ENCODE peak calls at places on chromosome 22, in seven cellular contexts. D is CD8-positive, alpha-beta T cell; C is CD4-positive, alpha-beta memory T cell; T is lung; R is heart left ventricle; B is pancreas; J is HAP-1. V is an unnamed sample.

GRCh38 chr22:19419086-19419463 is 12.5 kb downstream of the HIRA start:
- DNase-seq in D (no peak), C (no peak), T (peak; percentile 33), R (no peak), B (no peak), J (no peak), V (no peak)

GRCh38 chr22:42813501-42813900 is 43.6 kb downstream of the ARFGAP3 start:
- DNase-seq in D (no peak), C (no peak), T (peak; percentile 11), R (no peak), B (no peak), J (no peak), V (no peak)

GRCh38 chr22:50062509-50063135 is 4.5 kb upstream of the TTLL8 start:
- DNase-seq in D (no peak), C (no peak), T (no peak), R (peak; percentile 17), B (no peak), J (no peak), V (no peak)

GRCh38 chr22:25013634-25014033 is 61.1 kb downstream of the KIAA1671 start:
- DNase-seq in D (no peak), C (no peak), T (no peak), R (peak; percentile 58), B (no peak), J (no peak), V (no peak)

GRCh38 chr22:42385691-42386090 is 46.5 kb downstream of the NFAM1 start:
- DNase-seq in D (no peak), C (no peak), T (no peak), R (no peak), B (peak; percentile 49), J (no peak), V (no peak)

GRCh38 chr22:42608481-42609361 is 6.0 kb downstream of the POLDIP3 start:
- DNase-seq in D (no peak), C (no peak), T (no peak), R (peak; percentile 24), B (no peak), J (no peak), V (no peak)

GRCh38 chr22:17235149-17235655 is 16.0 kb upstream of the ADA2 start:
- DNase-seq in D (no peak), C (no peak), T (no peak), R (no peak), B (no peak), J (peak; percentile 88), V (no peak)

GRCh38 chr22:50303848-50304527 is 3.5 kb downstream of the PLXNB2 start:
- DNase-seq in D (no peak), C (no peak), T (peak; percentile 67), R (no peak), B (no peak), J (no peak), V (no peak)

GRCh38 chr22:27986459-27986858 is 67.4 kb upstream of the PITPNB start:
- DNase-seq in D (no peak), C (no peak), T (no peak), R (no peak), B (no peak), J (no peak), V (no peak)

GRCh38 chr22:35961480-35961902 is 67.1 kb downstream of the RBFOX2 start:
- DNase-seq in D (no peak), C (no peak), T (peak; percentile 29), R (peak; percentile 68), B (no peak), J (peak; percentile 51), V (no peak)

GRCh38 chr22:28014141-28015055 is 95.3 kb upstream of the PITPNB start:
- DNase-seq in D (no peak), C (no peak), T (no peak), R (peak; percentile 19), B (peak; percentile 43), J (no peak), V (no peak)

GRCh38 chr22:30015846-30016245 is 64.4 kb upstream of the HORMAD2 start:
- DNase-seq in D (no peak), C (no peak), T (no peak), R (no peak), B (no peak), J (no peak), V (no peak)

GRCh38 chr22:50169774-50170341 is 673 bp upstream of the PANX2 start:
- DNase-seq in D (no peak), C (no peak), T (no peak), R (no peak), B (peak; percentile 72), J (peak; percentile 28), V (peak; percentile 62)

GRCh38 chr22:44363214-44363979 is 50.6 kb upstream of the SHISAL1 start:
- DNase-seq in D (no peak), C (no peak), T (peak; percentile 88), R (peak; percentile 97), B (peak; percentile 71), J (no peak), V (no peak)
- H3K4me1 ChIP-seq in D (no peaks in the 10 kb centered on the region), C (no peaks in the 10 kb centered on the region), T (peaks cover 4% of the 10 kb centered on the region), R (peaks cover 27% of the 10 kb centered on the region), B (no peaks in the 10 kb centered on the region), J (no peaks in the 10 kb centered on the region), V (no peaks in the 10 kb centered on the region)

GRCh38 chr22:39475902-39476301 is 19.1 kb downstream of the MGAT3 start:
- DNase-seq in D (no peak), C (no peak), T (no peak), R (peak; percentile 55), B (no peak), J (no peak), V (no peak)

GRCh38 chr22:39479254-39479653 is 22.4 kb downstream of the MGAT3 start:
- DNase-seq in D (no peak), C (no peak), T (no peak), R (no peak), B (no peak), J (no peak), V (no peak)

GRCh38 chr22:39476664-39477063 is 19.9 kb downstream of the MGAT3 start:
- DNase-seq in D (no peak), C (no peak), T (no peak), R (no peak), B (no peak), J (no peak), V (no peak)

GRCh38 chr22:39478461-39478860 is 21.6 kb downstream of the MGAT3 start:
- DNase-seq in D (no peak), C (no peak), T (no peak), R (no peak), B (peak; percentile 73), J (no peak), V (no peak)

DNA sequence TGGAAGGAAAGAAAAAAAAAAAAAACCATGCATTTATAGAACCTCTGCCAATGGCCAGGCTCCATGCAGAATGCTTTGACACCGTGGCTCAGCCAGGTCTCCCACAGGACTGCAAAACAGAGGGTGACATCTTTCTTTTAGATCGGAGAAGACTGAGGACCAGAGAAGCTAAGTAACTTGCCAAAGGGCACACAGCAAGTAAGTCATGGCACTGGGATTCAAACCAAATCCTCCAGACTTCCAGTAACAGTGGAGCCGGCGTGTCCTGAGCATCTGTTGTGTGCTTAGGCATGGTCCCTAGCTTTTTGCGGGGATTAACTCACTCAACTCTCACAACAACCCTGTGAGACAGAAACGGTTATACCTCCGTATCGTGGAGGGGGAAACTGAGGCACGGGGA is 20.7 kb downstream of the MGAT3 start:
- DNase-seq in D (no peak), C (no peak), T (no peak), R (no peak), B (no peak), J (no peak), V (no peak)
- H3K36me3 ChIP-seq in D (no peaks in the 10 kb centered on the region), C (no peaks in the 10 kb centered on the region), T (no peaks in the 10 kb centered on the region), R (no peaks in the 10 kb centered on the region), B (no peaks in the 10 kb centered on the region), J (no peaks in the 10 kb centered on the region), V (no peaks in the 10 kb centered on the region)

GRCh38 chr22:37214431-37215025 is 2.3 kb upstream of the SSTR3 start:
- DNase-seq in D (no peak), C (no peak), T (no peak), R (no peak), B (peak; percentile 27), J (no peak), V (no peak)

GRCh38 chr22:37213941-37214340 is 1.7 kb upstream of the SSTR3 start:
- DNase-seq in D (no peak), C (no peak), T (no peak), R (no peak), B (peak; percentile 28), J (no peak), V (no peak)

GRCh38 chr22:37218399-37218770 is 6.1 kb upstream of the SSTR3 start:
- DNase-seq in D (no peak), C (no peak), T (no peak), R (no peak), B (no peak), J (no peak), V (peak; percentile 44)

GRCh38 chr22:37213218-37213855 is 1.1 kb upstream of the SSTR3 start:
- DNase-seq in D (no peak), C (no peak), T (no peak), R (no peak), B (no peak), J (no peak), V (no peak)

GRCh38 chr22:37215890-37216289 is 3.6 kb upstream of the SSTR3 start:
- DNase-seq in D (no peak), C (no peak), T (no peak), R (no peak), B (no peak), J (no peak), V (no peak)
- H3K27me3 ChIP-seq in D (no peaks in the 10 kb centered on the region), C (no peaks in the 10 kb centered on the region), T (no peaks in the 10 kb centered on the region), R (no peaks in the 10 kb centered on the region), B (no peaks in the 10 kb centered on the region), J (peaks cover 3% of the 10 kb centered on the region), V (no peaks in the 10 kb centered on the region)

GRCh38 chr22:22936190-22936914 is 48.7 kb downstream of the IGLL5 start:
- DNase-seq in D (no peak), C (no peak), T (no peak), R (no peak), B (no peak), J (no peak), V (no peak)

GRCh38 chr22:22939537-22940368 is 52.1 kb downstream of the IGLL5 start:
- DNase-seq in D (no peak), C (no peak), T (no peak), R (no peak), B (peak; percentile 18), J (no peak), V (no peak)

GRCh38 chr22:22938672-22939536 is 51.3 kb downstream of the IGLL5 start:
- DNase-seq in D (no peak), C (no peak), T (no peak), R (no peak), B (peak; percentile 12), J (no peak), V (no peak)

GRCh38 chr22:22936915-22937656 is 49.5 kb downstream of the IGLL5 start:
- DNase-seq in D (no peak), C (no peak), T (no peak), R (no peak), B (no peak), J (no peak), V (no peak)

GRCh38 chr22:22937894-22938480 is 50.4 kb downstream of the IGLL5 start:
- DNase-seq in D (no peak), C (no peak), T (no peak), R (no peak), B (no peak), J (no peak), V (no peak)
- H3K4me1 ChIP-seq in D (no peaks in the 10 kb centered on the region), C (peaks cover 5% of the 10 kb centered on the region), T (no peaks in the 10 kb centered on the region), R (no peaks in the 10 kb centered on the region), B (no peaks in the 10 kb centered on the region), J (no peaks in the 10 kb centered on the region), V (no peaks in the 10 kb centered on the region)

DNA sequence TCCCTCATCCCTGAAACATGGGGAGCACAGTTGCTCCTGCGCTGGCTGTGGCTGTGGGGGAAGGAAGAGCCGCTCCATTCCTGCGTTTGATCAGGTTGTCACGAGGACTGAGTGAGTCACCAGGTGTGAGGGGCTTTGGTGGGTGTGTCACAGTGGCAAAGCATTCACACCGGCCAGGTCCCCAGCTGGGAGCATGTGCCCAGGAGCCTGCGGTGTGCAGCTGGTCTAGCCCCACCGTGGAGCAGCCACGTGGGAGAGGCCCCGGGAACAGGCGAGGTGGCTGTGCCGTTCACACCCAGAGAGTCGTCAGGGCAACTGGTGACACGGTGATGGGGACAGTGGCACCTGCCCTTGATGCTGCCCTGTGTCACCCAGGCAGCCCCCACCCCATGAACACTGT is 47.6 kb upstream of the PPARA start:
- DNase-seq in D (no peak), C (no peak), T (no peak), R (no peak), B (no peak), J (no peak), V (no peak)
- H3K36me3 ChIP-seq in D (no peaks in the 10 kb centered on the region), C (peaks cover 3% of the 10 kb centered on the region), T (peaks cover 5% of the 10 kb centered on the region), R (peaks cover 3% of the 10 kb centered on the region), B (peaks cover 36% of the 10 kb centered on the region), J (peaks cover 62% of the 10 kb centered on the region), V (peaks cover 7% of the 10 kb centered on the region)

V was measured in CD4-positive, CD25-positive, alpha-beta regulatory T cell.